ENCODE peak calls at places on chromosomes 3 and 15, in four cellular contexts. O, F, A and C are unnamed samples.

GRCh38 chr15:85421116-85421925 is 40.9 kb downstream of the AKAP13 start:
- DNase-seq in O (no peak), F (no peak), A (no peak), C (peak; percentile 35)

GRCh38 chr15:73374599-73374998 is 5.8 kb upstream of the HCN4 start:
- DNase-seq in O (no peak), F (no peak), A (no peak), C (no peak)

GRCh38 chr3:78666458-78666800 is 1101.4 kb downstream of the ROBO1 start:
- DNase-seq in O (no peak), F (peak; percentile 74), A (no peak), C (peak; percentile 66)

GRCh38 chr15:72851586-72851985 is 68.0 kb upstream of the ADPGK start:
- DNase-seq in O (no peak), F (no peak), A (no peak), C (no peak)

GRCh38 chr3:104523136-104523535 is 843.6 kb upstream of the ALCAM start:
- DNase-seq in O (no peak), F (no peak), A (no peak), C (no peak)

GRCh38 chr15:58115692-58116091 is 22.5 kb upstream of the AQP9 start:
- DNase-seq in O (no peak), F (peak; percentile 17), A (no peak), C (peak; percentile 33)

GRCh38 chr15:90099868-90100854 is 2.1 kb downstream of the IDH2 start:
- DNase-seq in O (no peak), F (peak; percentile 39), A (peak; percentile 51), C (peak; percentile 94)

GRCh38 chr3:127482216-127483004 is 108.1 kb downstream of the TPRA1 start:
- DNase-seq in O (no peak), F (no peak), A (peak; percentile 3), C (peak; percentile 71)

GRCh38 chr3:112759681-112760080 is 87.0 kb downstream of the CD200R1L start:
- DNase-seq in O (no peak), F (no peak), A (no peak), C (no peak)

GRCh38 chr3:47424434-47425382 is 43.9 kb downstream of the PTPN23 start:
- DNase-seq in O (no peak), F (no peak), A (no peak), C (no peak)

GRCh38 chr3:190155752-190156151 is 35.1 kb upstream of the P3H2 start:
- DNase-seq in O (no peak), F (no peak), A (no peak), C (peak; percentile 53)

GRCh38 chr3:71026634-71027578 is 556.6 kb downstream of the FOXP1 start:
- DNase-seq in O (no peak), F (no peak), A (no peak), C (peak; percentile 35)